ENCODE peak calls at places on chromosome 13, in six cellular contexts. F is activated CD4-positive, CD25-positive, alpha-beta regulatory T cell treated with anti-CD3 and anti-CD28 coated beads, Interleukin-2, amount 50 U/mL, for 72 hours; V is astrocyte; E is frontal cortex; N is progenitor cell of endocrine pancreas; D is activated CD4-positive, alpha-beta memory T cell treated with anti-CD3 and anti-CD28 coated beads, Interleukin-2, amount 10 ng/mL, durations not matched to agents 7 days and 5 days. X is an unnamed sample.

GRCh38 chr13:46667687-46668281 is 114.8 kb downstream of the LRCH1 start:
- DNase-seq in F (no peak), V (no peak), E (no peak), N (no peak), D (no peak), X (no peak)

GRCh38 chr13:97369269-97369893 is 64.6 kb upstream of the RAP2A start:
- DNase-seq in F (no peak), V (no peak), E (no peak), N (no peak), D (no peak), X (no peak)

GRCh38 chr13:49116873-49117272 is 103.3 kb upstream of the MLNR start:
- DNase-seq in F (no peak), V (no peak), E (no peak), N (no peak), D (no peak), X (no peak)

GRCh38 chr13:101449971-101450748 is 2.3 kb upstream of the ITGBL1 start:
- DNase-seq in F (no peak), V (peak), E (no peak), N (no peak), D (no peak), X (no peak)

GRCh38 chr13:110287031-110287828 is 19.7 kb downstream of the COL4A1 start:
- DNase-seq in F (no peak), V (peak), E (no peak), N (no peak), D (no peak), X (no peak)

GRCh38 chr13:66634384-66634783 is 595.8 kb downstream of the PCDH9 start:
- DNase-seq in F (no peak), V (peak), E (no peak), N (no peak), D (no peak), X (no peak)

GRCh38 chr13:113077566-113077952 is 28.0 kb upstream of the F7 start:
- DNase-seq in F (no peak), V (no peak), E (no peak), N (no peak), D (no peak), X (no peak)

GRCh38 chr13:105426454-105426853 is 1109.0 kb downstream of the EFNB2 start:
- DNase-seq in F (no peak), V (no peak), E (no peak), N (no peak), D (no peak), X (no peak)

GRCh38 chr13:50275392-50276063 is 260.3 kb downstream of the KCNRG start:
- DNase-seq in F (no peak), V (no peak), E (no peak), N (no peak), D (no peak), X (no peak)

GRCh38 chr13:20495087-20496023 is 30.3 kb downstream of the CRYL1 start:
- DNase-seq in F (peak), V (peak), E (peak), N (peak), D (peak), X (peak)

GRCh38 chr13:91630916-91631315 is 232.5 kb downstream of the GPC5 start:
- DNase-seq in F (no peak), V (peak), E (no peak), N (no peak), D (no peak), X (no peak)

GRCh38 chr13:27334774-27335490 is 64.3 kb downstream of the RASL11A start:
- DNase-seq in F (no peak), V (peak), E (no peak), N (no peak), D (no peak), X (no peak)

GRCh38 chr13:38582133-38582532 is 104.7 kb upstream of the FREM2 start:
- DNase-seq in F (no peak), V (peak), E (peak), N (no peak), D (no peak), X (no peak)

GRCh38 chr13:30805132-30805537 is 69.8 kb downstream of the ALOX5AP start:
- DNase-seq in F (no peak), V (no peak), E (no peak), N (no peak), D (no peak), X (no peak)

GRCh38 chr13:75430618-75431209 is 51.3 kb downstream of the TBC1D4 start:
- DNase-seq in F (no peak), V (no peak), E (no peak), N (no peak), D (no peak), X (no peak)

GRCh38 chr13:99973786-99974185 is 2.2 kb upstream of the ZIC5 start:
- DNase-seq in F (no peak), V (no peak), E (no peak), N (no peak), D (no peak), X (no peak)

GRCh38 chr13:43232866-43233265 is 209.5 kb downstream of the DNAJC15 start:
- DNase-seq in F (no peak), V (peak), E (no peak), N (no peak), D (no peak), X (no peak)

GRCh38 chr13:100883453-100883852 is 208.9 kb upstream of the TMTC4 start:
- DNase-seq in F (no peak), V (no peak), E (no peak), N (no peak), D (no peak), X (no peak)

GRCh38 chr13:98563071-98563470 is 13.8 kb downstream of the STK24 start:
- DNase-seq in F (no peak), V (no peak), E (no peak), N (no peak), D (peak), X (peak)

GRCh38 chr13:25177012-25177411 is 4.9 kb upstream of the AMER2 start:
- DNase-seq in F (no peak), V (no peak), E (no peak), N (no peak), D (no peak), X (no peak)

GRCh38 chr13:90615767-90616166 is 731.7 kb upstream of the MIR17HG start:
- DNase-seq in F (no peak), V (no peak), E (no peak), N (no peak), D (no peak), X (no peak)

GRCh38 chr13:112077729-112078128 is 10.8 kb downstream of the SOX1 start:
- DNase-seq in F (no peak), V (no peak), E (no peak), N (no peak), D (no peak), X (no peak)

GRCh38 chr13:103803349-103803748 is 737.1 kb upstream of the SLC10A2 start:
- DNase-seq in F (no peak), V (no peak), E (no peak), N (no peak), D (no peak), X (no peak)

GRCh38 chr13:26601669-26602068 is 44.2 kb downstream of the WASF3 start:
- DNase-seq in F (no peak), V (peak), E (no peak), N (no peak), D (peak), X (no peak)

GRCh38 chr13:61654501-61654900 is 238.9 kb upstream of the PCDH20 start:
- DNase-seq in F (no peak), V (no peak), E (no peak), N (no peak), D (no peak), X (no peak)

GRCh38 chr13:108609353-108609752 is 20.1 kb upstream of the MYO16 start:
- DNase-seq in F (no peak), V (peak), E (no peak), N (no peak), D (no peak), X (no peak)

GRCh38 chr13:99981115-99982020 is at the start of gene ZIC2:
- DNase-seq in F (no peak), V (peak), E (peak), N (no peak), D (no peak), X (peak)

GRCh38 chr13:41496420-41497234 is 39.3 kb downstream of the RGCC start:
- DNase-seq in F (no peak), V (peak), E (no peak), N (no peak), D (no peak), X (no peak)

GRCh38 chr13:86318424-86318823 is 519.2 kb upstream of the SLITRK6 start:
- DNase-seq in F (no peak), V (no peak), E (no peak), N (no peak), D (no peak), X (no peak)

X was measured in activated effector memory CD4-positive, alpha-beta T cell treated with anti-CD3 and anti-CD28 coated beads, Interleukin-2, amount 50 U/mL, for 16 hours.